ENCODE peak calls at places on chromosomes 3 and 15, in eight cellular contexts. V is breast epithelium, F is stomach, U is A549, M is HCT116, N is sigmoid colon, X is Peyer's patch, G is testis. O is an unnamed sample.

GRCh38 chr15:68275165-68275746 is 2.3 kb upstream of the FEM1B start:
- DNase-seq in F (peak), G (no peak), U (no peak), M (no peak), N (no peak), V (peak), X (no peak), O (no peak)

GRCh38 chr15:63324770-63325169 is 47.4 kb downstream of the APH1B start:
- DNase-seq in F (no peak), M (no peak), V (no peak), X (no peak), G (no peak), N (no peak), U (no peak), O (no peak)

GRCh38 chr15:85037617-85038016 is 56.0 kb downstream of the PDE8A start:
- DNase-seq in N (no peak), U (no peak), V (no peak), M (no peak), G (no peak), F (no peak), X (no peak), O (no peak)

GRCh38 chr15:40939909-40940801 is 11.0 kb downstream of the DLL4 start:
- DNase-seq in G (no peak), M (no peak), X (no peak), V (no peak), U (no peak), N (no peak), F (no peak), O (no peak)

GRCh38 chr15:29435811-29436210 is 166.2 kb upstream of the NSMCE3 start:
- DNase-seq in G (no peak), M (no peak), V (no peak), N (no peak), F (no peak), U (no peak), X (no peak), O (no peak)

GRCh38 chr3:57582470-57583168 is 14.5 kb downstream of the ARF4 start:
- DNase-seq in F (no peak), G (no peak), M (peak), U (no peak), X (no peak), N (no peak), V (peak), O (no peak)

GRCh38 chr3:111695584-111696213 is 100.6 kb upstream of the ZBED2 start:
- DNase-seq in X (no peak), U (peak), N (no peak), F (no peak), M (no peak), V (no peak), G (no peak), O (no peak)

GRCh38 chr15:27059610-27060202 is 88.7 kb downstream of the GABRG3 start:
- DNase-seq in X (no peak), F (no peak), M (peak), G (peak), V (no peak), N (no peak), U (peak), O (peak)

GRCh38 chr3:42728668-42729364 is 26.2 kb upstream of the HHATL start:
- DNase-seq in F (no peak), U (no peak), N (peak), X (peak), M (no peak), G (peak), V (no peak), O (no peak)

GRCh38 chr15:69414702-69415161 is 583 bp downstream of the KIF23 start:
- DNase-seq in N (no peak), G (peak), U (peak), F (no peak), V (peak), X (no peak), M (peak), O (peak)

GRCh38 chr3:101836907-101837598 is 12.3 kb upstream of the NFKBIZ start:
- DNase-seq in N (no peak), G (no peak), V (no peak), U (no peak), M (no peak), X (no peak), F (no peak), O (no peak)

GRCh38 chr3:166372571-166373106 is 535.4 kb upstream of the BCHE start:
- DNase-seq in X (no peak), V (no peak), F (no peak), N (no peak), G (no peak), U (no peak), M (no peak), O (no peak)

GRCh38 chr15:91942676-91943417 is 89.3 kb downstream of the SLCO3A1 start:
- DNase-seq in M (peak), V (peak), X (peak), F (peak), N (peak), U (peak), G (peak), O (no peak)

GRCh38 chr3:153785901-153786300 is 335.3 kb upstream of the ARHGEF26 start:
- DNase-seq in V (no peak), U (no peak), N (no peak), M (no peak), X (no peak), G (no peak), F (no peak), O (no peak)

GRCh38 chr3:153783804-153784203 is 337.4 kb upstream of the ARHGEF26 start:
- DNase-seq in M (no peak), V (no peak), N (no peak), G (no peak), U (no peak), F (no peak), X (no peak), O (no peak)

DNA sequence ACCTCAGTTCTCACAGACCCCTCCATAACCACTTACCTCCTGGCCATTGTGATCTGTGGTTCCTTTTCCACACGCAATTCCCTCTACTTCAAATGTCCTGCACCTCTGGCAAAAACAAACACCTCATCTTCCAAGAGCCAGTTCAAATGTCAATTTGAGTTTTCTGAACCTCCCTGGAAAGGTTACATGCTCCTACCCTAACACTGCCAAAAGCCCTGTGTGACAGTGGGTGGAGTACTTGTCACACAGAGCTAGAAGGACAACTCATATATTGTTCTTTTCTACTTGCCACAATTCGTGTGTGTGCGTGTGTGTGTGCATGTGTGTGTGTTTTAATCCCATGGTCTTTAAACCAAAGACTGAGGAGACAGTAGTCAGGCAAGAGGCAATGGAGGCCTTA is 331.8 kb upstream of the ARHGEF26 start:
- DNase-seq in X (no peak), V (no peak), U (no peak), N (no peak), G (no peak), F (no peak), M (no peak), O (no peak)
- TF ChIP-seq POLR2A in X (no peak), V (no peak), U (no peak), N (no peak), G (no peak), F (no peak), M (no peak), O (no peak)

GRCh38 chr3:122680381-122681293 is at the start of gene PARP14:
- DNase-seq in X (peak), G (peak), N (peak), U (peak), M (no peak), V (peak), F (peak), O (peak)
- TF ChIP-seq POLR2A in X (peak), G (no peak), N (peak), U (peak), M (no peak), V (no peak), F (no peak), O (peak)

GRCh38 chr15:75045332-75046015 is 22.1 kb downstream of the PPCDC start:
- DNase-seq in G (no peak), N (no peak), V (no peak), F (no peak), X (no peak), M (no peak), U (no peak), O (no peak)

GRCh38 chr15:75044258-75044878 is 21.0 kb downstream of the PPCDC start:
- DNase-seq in U (no peak), M (no peak), F (no peak), X (no peak), N (no peak), G (no peak), V (no peak), O (no peak)

GRCh38 chr15:75042730-75043508 is 19.5 kb downstream of the PPCDC start:
- DNase-seq in N (peak), X (peak), G (peak), U (peak), M (peak), F (peak), V (peak), O (no peak)

GRCh38 chr15:75038948-75039533 is 15.7 kb downstream of the PPCDC start:
- DNase-seq in M (no peak), N (no peak), X (no peak), G (no peak), V (no peak), U (no peak), F (no peak), O (no peak)

DNA sequence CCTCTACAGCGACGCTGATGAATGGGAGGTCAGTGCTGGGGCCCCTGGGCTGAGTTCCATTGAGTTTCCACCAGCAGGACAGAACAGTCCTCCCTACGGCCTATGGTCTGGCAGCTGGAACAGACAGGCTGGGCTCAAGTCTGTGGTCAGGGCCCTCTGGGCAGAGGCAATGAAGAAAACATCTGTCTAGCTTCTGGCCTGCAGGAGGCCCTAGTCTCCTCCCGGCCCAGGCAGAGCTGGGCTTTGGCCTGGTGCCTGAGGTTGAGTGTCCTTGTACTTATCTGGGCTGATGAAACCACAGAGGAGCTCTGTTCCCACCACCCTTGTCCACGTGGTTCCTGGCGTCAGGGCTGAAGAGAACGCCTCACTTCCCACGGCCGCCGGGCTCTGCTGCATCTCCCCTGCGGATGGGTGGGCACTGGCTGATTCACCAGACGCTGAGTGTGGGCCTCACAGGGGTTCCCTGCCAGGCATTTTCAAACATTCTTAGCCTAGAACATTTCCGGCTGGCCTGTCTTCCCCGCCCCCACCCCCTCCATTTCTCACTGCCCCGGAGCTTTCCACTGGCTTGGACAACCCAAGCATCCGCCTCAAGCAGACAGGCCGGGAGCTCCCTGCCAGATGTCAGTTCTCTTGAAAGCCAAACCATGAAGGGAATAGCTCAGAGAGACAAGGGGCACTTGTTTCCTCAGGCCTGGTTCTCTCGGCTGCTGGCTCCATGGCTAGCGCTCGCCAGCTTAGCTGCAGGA is 20.3 kb downstream of the PPCDC start:
- DNase-seq in M (no peak), F (peak), X (peak), U (no peak), G (peak), V (peak), N (peak), O (peak)
- TF ChIP-seq POLR2A in M (no peak), F (no peak), X (no peak), U (no peak), G (no peak), V (no peak), N (no peak), O (no peak)

DNA sequence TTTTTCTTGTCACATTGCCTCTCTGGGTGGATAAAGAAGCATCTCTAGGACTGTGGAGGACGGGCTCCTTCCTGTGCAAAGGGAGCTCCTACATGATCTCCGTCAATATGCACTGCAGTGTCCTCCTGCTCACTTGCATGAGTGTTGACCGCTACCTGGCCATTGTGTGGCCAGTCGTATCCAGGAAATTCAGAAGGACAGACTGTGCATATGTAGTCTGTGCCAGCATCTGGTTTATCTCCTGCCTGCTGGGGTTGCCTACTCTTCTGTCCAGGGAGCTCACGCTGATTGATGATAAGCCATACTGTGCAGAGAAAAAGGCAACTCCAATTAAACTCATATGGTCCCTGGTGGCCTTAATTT is 478 bp downstream of the GPR15 start:
- DNase-seq in F (no peak), G (no peak), N (no peak), V (no peak), X (no peak), M (no peak), U (no peak), O (no peak)
- TF ChIP-seq POLR2A in F (no peak), G (no peak), N (no peak), V (no peak), X (no peak), M (no peak), U (no peak), O (no peak)

GRCh38 chr3:123799544-123800351 is 84.4 kb downstream of the MYLK start:
- DNase-seq in G (no peak), N (no peak), V (no peak), X (peak), F (no peak), M (no peak), U (peak), O (no peak)
- TF ChIP-seq POLR2A in G (no peak), N (no peak), V (no peak), X (peak), F (no peak), M (no peak), U (no peak), O (no peak)

DNA sequence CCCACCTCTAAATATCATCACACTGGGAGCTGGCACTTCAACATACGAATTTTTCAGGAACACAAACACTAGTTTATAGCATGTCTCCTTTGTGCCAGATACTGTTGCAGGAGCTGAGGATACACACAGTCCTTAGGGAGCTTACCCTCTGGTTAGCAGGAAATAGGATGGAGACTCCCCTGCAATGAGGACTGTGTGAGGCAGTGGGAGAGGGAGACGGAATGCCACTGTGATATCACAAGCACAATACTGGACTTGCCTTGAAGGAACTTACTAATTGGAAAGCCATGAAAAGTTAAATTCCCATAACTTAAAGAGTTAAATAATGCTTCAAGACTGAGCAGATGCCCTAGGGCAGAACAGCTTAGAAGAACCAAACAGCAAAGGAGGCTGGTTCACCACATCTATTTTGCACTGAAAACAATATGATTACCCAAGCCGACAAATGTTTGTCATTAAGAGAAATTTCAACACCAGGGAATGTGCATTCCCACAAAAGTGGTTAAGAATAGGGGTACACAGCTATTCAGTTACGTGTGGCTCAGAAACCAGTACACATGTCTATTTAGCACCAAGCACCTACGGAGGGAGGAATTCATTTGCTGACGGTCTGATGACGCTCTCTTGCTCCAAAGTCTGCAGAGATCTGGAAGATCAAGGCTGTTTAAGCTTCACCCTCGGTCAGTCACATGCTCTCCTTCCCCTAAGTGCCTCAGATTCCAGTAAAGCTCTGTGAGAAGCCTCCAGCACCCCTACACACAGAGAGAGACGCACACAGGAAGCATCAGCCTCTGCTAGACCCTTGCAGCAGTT is 5.2 kb downstream of the TBC1D2B start:
- DNase-seq in X (peak), F (no peak), V (no peak), U (no peak), N (peak), G (peak), M (no peak), O (no peak)
- TF ChIP-seq POLR2A in X (peak), F (no peak), V (peak), U (no peak), N (no peak), G (no peak), M (no peak), O (no peak)

O was measured in H54.